ENCODE peak calls at places on chromosome 19, in four cellular contexts. G is K562, O is A549, A is H1. I is an unnamed sample.

GRCh38 chr19:48819366-48819816 is 8.6 kb upstream of the BCAT2 start:
- DNase-seq in G (peak), O (peak), A (no peak), I (no peak)

GRCh38 chr19:18832331-18833140 is 777 bp downstream of the UPF1 start:
- DNase-seq in G (peak), O (peak), A (no peak), I (peak)

GRCh38 chr19:20365146-20365545 is 198.1 kb downstream of the ZNF486 start:
- DNase-seq in G (no peak), O (no peak), A (no peak), I (no peak)

GRCh38 chr19:10961073-10961762 is 388 bp downstream of the SMARCA4 start:
- DNase-seq in G (peak), O (no peak), A (no peak), I (no peak)

GRCh38 chr19:53553865-53554791 is 16.2 kb downstream of the ZNF331 start:
- DNase-seq in G (no peak), O (peak), A (no peak), I (no peak)

GRCh38 chr19:28971011-28971410 is 241.9 kb downstream of the UQCRFS1 start:
- DNase-seq in G (no peak), O (no peak), A (no peak), I (no peak)

GRCh38 chr19:35828694-35829301 is 16.2 kb upstream of the PRODH2 start:
- DNase-seq in G (peak), O (peak), A (no peak), I (peak)

GRCh38 chr19:44741258-44741731 is 7.2 kb upstream of the BCL3 start:
- DNase-seq in G (no peak), O (peak), A (no peak), I (no peak)

GRCh38 chr19:453606-454005 is 7.2 kb downstream of the SHC2 start:
- DNase-seq in G (no peak), O (no peak), A (no peak), I (no peak)

GRCh38 chr19:8028951-8029491 is 23.5 kb upstream of the CCL25 start:
- DNase-seq in G (peak), O (no peak), A (no peak), I (no peak)

DNA sequence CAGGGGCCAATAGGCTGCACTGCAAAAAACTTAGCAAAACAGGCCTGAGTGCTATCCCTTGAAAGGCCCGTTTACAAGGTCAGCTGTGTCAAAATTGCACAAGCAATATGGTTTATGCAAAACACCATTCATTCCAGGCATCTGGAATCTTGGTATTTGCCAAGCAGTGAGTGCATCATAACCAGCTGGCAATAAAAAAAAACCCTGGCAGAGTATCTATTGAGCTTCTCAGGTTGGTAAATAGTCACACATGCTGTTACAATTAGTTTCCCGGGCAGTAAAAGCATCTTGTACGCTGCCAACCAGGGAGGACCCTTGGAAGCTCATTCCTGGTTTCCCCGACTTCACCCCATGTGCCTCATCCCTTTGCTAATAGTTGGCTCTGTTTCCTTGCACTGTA is 21.3 kb downstream of the ZNF77 start:
- DNase-seq in G (no peak), O (no peak), A (no peak), I (peak)
- TF ChIP-seq EP300 in G (no peak), O (no peak), A (no peak), I (no peak)

GRCh38 chr19:2051771-2052704 is 994 bp upstream of the MKNK2 start:
- DNase-seq in G (no peak), O (no peak), A (no peak), I (no peak)

GRCh38 chr19:2050349-2050990 is 574 bp downstream of the MKNK2 start:
- DNase-seq in G (no peak), O (no peak), A (no peak), I (no peak)

GRCh38 chr19:2048959-2049740 is 1.9 kb downstream of the MKNK2 start:
- DNase-seq in G (no peak), O (no peak), A (no peak), I (no peak)

GRCh38 chr19:2049741-2050348 is 1.2 kb downstream of the MKNK2 start:
- DNase-seq in G (peak), O (peak), A (no peak), I (peak)

GRCh38 chr19:2050991-2051770 is at the start of gene MKNK2:
- DNase-seq in G (peak), O (peak), A (peak), I (peak)
- TF ChIP-seq CEBPB in G (no peak), O (no peak), A (no peak), I (no peak)

GRCh38 chr19:9323919-9324583 is at the start of gene ZNF559:
- DNase-seq in G (peak), O (peak), A (peak), I (peak)
- TF ChIP-seq EP300 in G (no peak), O (no peak), A (no peak), I (no peak)

GRCh38 chr19:39372047-39372802 is 18.7 kb downstream of the PAF1 start:
- DNase-seq in G (no peak), O (no peak), A (no peak), I (no peak)

GRCh38 chr19:39369200-39369599 is 21.7 kb downstream of the PAF1 start:
- DNase-seq in G (no peak), O (no peak), A (no peak), I (no peak)

GRCh38 chr19:39375929-39376328 is 15.0 kb downstream of the PAF1 start:
- DNase-seq in G (no peak), O (no peak), A (no peak), I (no peak)

GRCh38 chr19:39370735-39371134 is 20.2 kb downstream of the PAF1 start:
- DNase-seq in G (no peak), O (no peak), A (no peak), I (no peak)

DNA sequence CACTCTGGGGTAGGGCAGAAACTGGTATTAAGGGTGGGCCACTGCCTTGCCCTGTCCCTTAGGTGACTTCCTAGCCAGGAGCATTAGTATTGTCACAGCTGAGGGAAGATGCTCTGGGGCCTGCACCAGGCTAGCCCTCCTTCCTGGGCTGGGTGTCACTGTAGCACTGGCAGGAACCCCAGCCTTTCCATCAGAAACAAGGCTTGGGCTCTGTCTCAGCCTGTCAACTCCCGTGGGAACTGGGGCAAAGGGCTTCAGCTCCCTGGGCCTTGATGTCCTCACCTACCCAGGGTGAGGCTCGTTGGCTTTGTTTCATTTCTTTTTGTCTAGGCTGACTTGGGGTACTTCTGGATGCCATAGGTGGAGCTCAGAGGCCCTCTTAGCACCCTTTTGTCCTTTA is 18.0 kb downstream of the PAF1 start:
- DNase-seq in G (no peak), O (no peak), A (no peak), I (no peak)
- TF ChIP-seq CEBPB in G (no peak), O (no peak), A (no peak), I (no peak)

GRCh38 chr19:40798223-40798996 is 581 bp upstream of the EGLN2 start:
- DNase-seq in G (peak), O (peak), A (peak), I (peak)
- TF ChIP-seq EP300 in G (peak), O (no peak), A (no peak), I (no peak)

GRCh38 chr19:5624154-5624663 is 1.3 kb downstream of the SAFB start:
- DNase-seq in G (no peak), O (no peak), A (no peak), I (no peak)

GRCh38 chr19:5624741-5625140 is 1.9 kb downstream of the SAFB start:
- DNase-seq in G (no peak), O (no peak), A (no peak), I (no peak)

GRCh38 chr19:5621945-5622464 is 571 bp downstream of the SAFB2 start:
- DNase-seq in G (peak), O (no peak), A (no peak), I (no peak)

GRCh38 chr19:5622465-5623396 is at the start of the genes SAFB and SAFB2:
- DNase-seq in G (peak), O (peak), A (peak), I (peak)

GRCh38 chr19:5623397-5624153 is 692 bp downstream of the SAFB start:
- DNase-seq in G (no peak), O (no peak), A (no peak), I (no peak)
- TF ChIP-seq CEBPB in G (no peak), O (no peak), A (no peak), I (no peak)

DNA sequence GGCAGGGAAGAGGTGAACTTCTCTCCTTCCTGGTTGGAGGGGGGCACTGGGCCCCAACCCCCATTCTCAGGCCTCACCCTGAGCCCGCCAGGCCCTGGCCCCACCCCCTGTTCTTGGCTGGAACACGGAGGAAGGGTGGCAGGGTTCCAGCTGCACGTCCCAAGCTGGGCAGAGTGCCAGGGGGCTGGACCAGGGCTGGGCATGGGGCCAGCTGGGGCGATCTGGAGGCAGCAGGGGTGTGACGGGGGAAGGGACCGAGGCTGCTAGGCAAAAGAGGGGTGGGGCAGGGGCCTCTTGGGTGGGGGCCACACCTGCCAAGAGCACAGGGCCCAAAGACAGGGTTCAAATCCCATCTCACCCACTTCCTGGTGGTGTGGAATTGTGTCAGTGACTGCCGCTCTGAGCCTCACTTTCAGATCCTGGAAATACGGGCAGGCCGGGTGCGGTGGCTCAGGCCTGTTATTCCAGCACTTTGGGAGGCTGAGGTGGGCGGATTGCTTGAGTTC is 2.2 kb downstream of the HIF3A start:
- DNase-seq in G (no peak), O (peak), A (no peak), I (peak)
- TF ChIP-seq EP300 in G (no peak), O (no peak), A (no peak), I (no peak)

GRCh38 chr19:6969490-6969889 is 51.7 kb downstream of the MBD3L2B start:
- DNase-seq in G (no peak), O (no peak), A (no peak), I (no peak)

GRCh38 chr19:6967962-6968361 is 53.3 kb downstream of the MBD3L2B start:
- DNase-seq in G (no peak), O (no peak), A (no peak), I (no peak)

GRCh38 chr19:6971366-6971765 is 49.9 kb downstream of the MBD3L2B start:
- DNase-seq in G (no peak), O (no peak), A (no peak), I (no peak)

GRCh38 chr19:6970021-6970420 is 51.2 kb downstream of the MBD3L2B start:
- DNase-seq in G (no peak), O (no peak), A (no peak), I (no peak)

DNA sequence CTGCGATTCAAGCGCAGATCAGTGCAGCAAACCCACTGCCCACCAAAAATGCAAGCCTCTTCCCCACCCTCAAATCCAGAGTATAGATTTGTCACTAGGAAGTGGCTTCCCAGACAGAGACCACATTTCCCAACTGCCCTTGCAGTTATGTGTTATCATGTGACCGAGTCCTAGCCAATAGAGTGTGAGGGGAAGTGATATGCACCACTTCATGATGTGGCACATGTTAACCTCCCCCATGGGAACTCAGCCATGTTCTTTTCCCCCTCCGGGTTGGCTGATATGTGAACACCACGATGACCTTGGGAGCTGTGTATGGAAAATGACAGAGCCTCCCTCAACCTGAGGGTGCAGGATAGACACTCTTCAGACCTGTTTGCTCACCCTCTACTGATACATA is 50.8 kb downstream of the MBD3L2B start:
- DNase-seq in G (peak), O (peak), A (no peak), I (no peak)
- TF ChIP-seq CEBPB in G (no peak), O (no peak), A (no peak), I (no peak)

GRCh38 chr19:47356900-47357299 is 7.8 kb downstream of the DHX34 start:
- DNase-seq in G (no peak), O (no peak), A (no peak), I (no peak)

GRCh38 chr19:47363758-47364529 is 14.8 kb downstream of the DHX34 start:
- DNase-seq in G (no peak), O (peak), A (no peak), I (no peak)

GRCh38 chr19:47353307-47353712 is 4.2 kb downstream of the DHX34 start:
- DNase-seq in G (no peak), O (no peak), A (no peak), I (peak)

GRCh38 chr19:47362321-47362720 is 13.2 kb downstream of the DHX34 start:
- DNase-seq in G (no peak), O (no peak), A (no peak), I (no peak)

GRCh38 chr19:47357788-47358680 is 8.9 kb downstream of the DHX34 start:
- DNase-seq in G (no peak), O (peak), A (no peak), I (peak)
- TF ChIP-seq EP300 in G (no peak), O (no peak), A (no peak), I (no peak)

DNA sequence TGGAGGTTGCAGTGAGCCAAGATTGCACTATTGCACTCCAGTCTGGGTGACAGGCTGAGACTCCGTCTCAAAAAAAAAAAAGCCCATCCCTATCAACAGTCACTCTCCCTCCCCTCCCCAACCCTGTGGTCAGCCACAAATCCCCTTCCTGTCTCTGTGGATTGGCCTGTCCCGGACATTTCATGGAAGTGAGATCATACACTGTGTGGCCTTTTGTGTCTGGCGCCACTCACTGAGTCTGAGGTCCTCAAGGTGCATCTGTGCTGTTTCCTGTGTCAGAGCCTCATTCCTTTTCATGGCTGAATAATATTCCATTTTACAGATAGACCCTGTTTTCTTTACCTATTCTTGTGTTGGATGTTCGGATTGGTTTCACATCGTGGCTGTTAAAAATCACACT is 149.5 kb downstream of the PTPRS start:
- DNase-seq in G (no peak), O (no peak), A (no peak), I (no peak)
- TF ChIP-seq CEBPB in G (no peak), O (no peak), A (no peak), I (no peak)